ENCODE peak calls at places on chromosomes 7 and 10, in nine cellular contexts. One of them, this sample, is unnamed. For H3K4me1, the result is how much of the 10 kb centered on the place peaks cover.

GRCh38 chr7:25710954-25711353 is 441.0 kb upstream of the NFE2L3 start:
- DNase-seq in tibial artery: no peak
- DNase-seq in CD8-positive, alpha-beta memory T cell: no peak
- DNase-seq in A549: no peak
- DNase-seq in GM23338: no peak
- DNase-seq in colonic mucosa: no peak
- DNase-seq in fibroblast of lung: no peak
- DNase-seq in neuronal stem cell: no peak
- DNase-seq in heart left ventricle: no peak
- DNase-seq in this sample: no peak

GRCh38 chr7:76278540-76278939 is 23.9 kb upstream of the HSPB1 start:
- DNase-seq in tibial artery: no peak
- DNase-seq in CD8-positive, alpha-beta memory T cell: no peak
- DNase-seq in A549: peak
- DNase-seq in GM23338: peak
- DNase-seq in colonic mucosa: no peak
- DNase-seq in fibroblast of lung: peak
- DNase-seq in neuronal stem cell: no peak
- DNase-seq in heart left ventricle: no peak
- DNase-seq in this sample: no peak

GRCh38 chr7:115271332-115272235 is 349.7 kb downstream of the MDFIC start:
- DNase-seq in tibial artery: no peak
- DNase-seq in CD8-positive, alpha-beta memory T cell: no peak
- DNase-seq in A549: no peak
- DNase-seq in GM23338: no peak
- DNase-seq in colonic mucosa: no peak
- DNase-seq in fibroblast of lung: peak
- DNase-seq in neuronal stem cell: no peak
- DNase-seq in heart left ventricle: no peak
- DNase-seq in this sample: no peak

GRCh38 chr10:125775491-125776106 is at the start of gene MMP21:
- DNase-seq in tibial artery: no peak
- DNase-seq in CD8-positive, alpha-beta memory T cell: no peak
- DNase-seq in A549: no peak
- DNase-seq in GM23338: no peak
- DNase-seq in colonic mucosa: no peak
- DNase-seq in fibroblast of lung: no peak
- DNase-seq in neuronal stem cell: no peak
- DNase-seq in heart left ventricle: no peak
- DNase-seq in this sample: no peak

GRCh38 chr7:24401628-24402593 is 117.9 kb downstream of the NPY start:
- DNase-seq in tibial artery: no peak
- DNase-seq in CD8-positive, alpha-beta memory T cell: no peak
- DNase-seq in A549: peak
- DNase-seq in GM23338: no peak
- DNase-seq in colonic mucosa: no peak
- DNase-seq in fibroblast of lung: peak
- DNase-seq in neuronal stem cell: no peak
- DNase-seq in heart left ventricle: no peak
- DNase-seq in this sample: peak

GRCh38 chr7:19851504-19851903 is 78.1 kb upstream of the TMEM196 start:
- DNase-seq in tibial artery: no peak
- DNase-seq in CD8-positive, alpha-beta memory T cell: no peak
- DNase-seq in A549: peak
- DNase-seq in GM23338: no peak
- DNase-seq in colonic mucosa: no peak
- DNase-seq in fibroblast of lung: no peak
- DNase-seq in neuronal stem cell: no peak
- DNase-seq in heart left ventricle: no peak
- DNase-seq in this sample: no peak

GRCh38 chr10:110504111-110504735 is 6.5 kb downstream of the DUSP5 start:
- DNase-seq in tibial artery: peak
- DNase-seq in CD8-positive, alpha-beta memory T cell: peak
- DNase-seq in A549: peak
- DNase-seq in GM23338: no peak
- DNase-seq in colonic mucosa: peak
- DNase-seq in fibroblast of lung: peak
- DNase-seq in neuronal stem cell: no peak
- DNase-seq in heart left ventricle: peak
- DNase-seq in this sample: peak

GRCh38 chr7:98284335-98285036 is 3.0 kb downstream of the BRI3 start:
- DNase-seq in tibial artery: peak
- DNase-seq in CD8-positive, alpha-beta memory T cell: no peak
- DNase-seq in A549: peak
- DNase-seq in GM23338: no peak
- DNase-seq in colonic mucosa: peak
- DNase-seq in fibroblast of lung: peak
- DNase-seq in neuronal stem cell: no peak
- DNase-seq in heart left ventricle: peak
- DNase-seq in this sample: no peak

GRCh38 chr7:131098527-131098926 is 229.1 kb upstream of the MKLN1 start:
- DNase-seq in tibial artery: no peak
- DNase-seq in CD8-positive, alpha-beta memory T cell: peak
- DNase-seq in A549: no peak
- DNase-seq in GM23338: peak
- DNase-seq in colonic mucosa: no peak
- DNase-seq in fibroblast of lung: no peak
- DNase-seq in neuronal stem cell: no peak
- DNase-seq in heart left ventricle: no peak
- DNase-seq in this sample: no peak

GRCh38 chr7:92615861-92616260 is 25.7 kb upstream of the FAM133B start:
- DNase-seq in tibial artery: no peak
- DNase-seq in CD8-positive, alpha-beta memory T cell: no peak
- DNase-seq in A549: no peak
- DNase-seq in GM23338: peak
- DNase-seq in colonic mucosa: no peak
- DNase-seq in fibroblast of lung: no peak
- DNase-seq in neuronal stem cell: no peak
- DNase-seq in heart left ventricle: no peak
- DNase-seq in this sample: no peak

GRCh38 chr7:64849924-64850499 is 53.1 kb upstream of the ZNF273 start:
- DNase-seq in tibial artery: no peak
- DNase-seq in CD8-positive, alpha-beta memory T cell: no peak
- DNase-seq in A549: no peak
- DNase-seq in GM23338: no peak
- DNase-seq in colonic mucosa: no peak
- DNase-seq in fibroblast of lung: no peak
- DNase-seq in neuronal stem cell: no peak
- DNase-seq in heart left ventricle: no peak
- DNase-seq in this sample: no peak

GRCh38 chr7:38187794-38188472 is 9.9 kb downstream of the STARD3NL start:
- DNase-seq in tibial artery: no peak
- DNase-seq in CD8-positive, alpha-beta memory T cell: no peak
- DNase-seq in A549: no peak
- DNase-seq in GM23338: no peak
- DNase-seq in colonic mucosa: no peak
- DNase-seq in fibroblast of lung: no peak
- DNase-seq in neuronal stem cell: no peak
- DNase-seq in heart left ventricle: no peak
- DNase-seq in this sample: no peak

GRCh38 chr10:125692932-125693847 is 10.2 kb upstream of the TEX36 start:
- DNase-seq in tibial artery: no peak
- DNase-seq in CD8-positive, alpha-beta memory T cell: no peak
- DNase-seq in A549: no peak
- DNase-seq in GM23338: no peak
- DNase-seq in colonic mucosa: no peak
- DNase-seq in fibroblast of lung: peak
- DNase-seq in neuronal stem cell: no peak
- DNase-seq in heart left ventricle: no peak
- DNase-seq in this sample: no peak

GRCh38 chr10:97778452-97779302 is 6.9 kb upstream of the SFRP5 start:
- DNase-seq in tibial artery: no peak
- DNase-seq in CD8-positive, alpha-beta memory T cell: no peak
- DNase-seq in A549: no peak
- DNase-seq in GM23338: peak
- DNase-seq in colonic mucosa: no peak
- DNase-seq in fibroblast of lung: no peak
- DNase-seq in neuronal stem cell: no peak
- DNase-seq in heart left ventricle: no peak
- DNase-seq in this sample: no peak

GRCh38 chr10:13399236-13399635 is 51.1 kb upstream of the SEPHS1 start:
- DNase-seq in tibial artery: no peak
- DNase-seq in CD8-positive, alpha-beta memory T cell: no peak
- DNase-seq in A549: peak
- DNase-seq in GM23338: no peak
- DNase-seq in colonic mucosa: no peak
- DNase-seq in fibroblast of lung: no peak
- DNase-seq in neuronal stem cell: no peak
- DNase-seq in heart left ventricle: no peak
- DNase-seq in this sample: no peak

GRCh38 chr10:44627591-44628354 is 242.9 kb upstream of the CXCL12 start:
- DNase-seq in tibial artery: no peak
- DNase-seq in CD8-positive, alpha-beta memory T cell: no peak
- DNase-seq in A549: no peak
- DNase-seq in GM23338: peak
- DNase-seq in colonic mucosa: no peak
- DNase-seq in fibroblast of lung: peak
- DNase-seq in neuronal stem cell: no peak
- DNase-seq in heart left ventricle: no peak
- DNase-seq in this sample: no peak

GRCh38 chr7:54995631-54996340 is 23.0 kb upstream of the EGFR start:
- DNase-seq in tibial artery: no peak
- DNase-seq in CD8-positive, alpha-beta memory T cell: no peak
- DNase-seq in A549: peak
- DNase-seq in GM23338: no peak
- DNase-seq in colonic mucosa: peak
- DNase-seq in fibroblast of lung: peak
- DNase-seq in neuronal stem cell: no peak
- DNase-seq in heart left ventricle: no peak
- DNase-seq in this sample: peak

GRCh38 chr10:119206603-119207366 is 586 bp upstream of the GRK5 start:
- DNase-seq in tibial artery: peak
- DNase-seq in CD8-positive, alpha-beta memory T cell: peak
- DNase-seq in A549: peak
- DNase-seq in GM23338: peak
- DNase-seq in colonic mucosa: peak
- DNase-seq in fibroblast of lung: peak
- DNase-seq in neuronal stem cell: peak
- DNase-seq in heart left ventricle: peak
- DNase-seq in this sample: peak

GRCh38 chr10:48251525-48252353 is 22.8 kb downstream of the FRMPD2 start:
- DNase-seq in tibial artery: no peak
- DNase-seq in CD8-positive, alpha-beta memory T cell: no peak
- DNase-seq in A549: no peak
- DNase-seq in GM23338: peak
- DNase-seq in colonic mucosa: peak
- DNase-seq in fibroblast of lung: no peak
- DNase-seq in neuronal stem cell: no peak
- DNase-seq in heart left ventricle: no peak
- DNase-seq in this sample: no peak

DNA sequence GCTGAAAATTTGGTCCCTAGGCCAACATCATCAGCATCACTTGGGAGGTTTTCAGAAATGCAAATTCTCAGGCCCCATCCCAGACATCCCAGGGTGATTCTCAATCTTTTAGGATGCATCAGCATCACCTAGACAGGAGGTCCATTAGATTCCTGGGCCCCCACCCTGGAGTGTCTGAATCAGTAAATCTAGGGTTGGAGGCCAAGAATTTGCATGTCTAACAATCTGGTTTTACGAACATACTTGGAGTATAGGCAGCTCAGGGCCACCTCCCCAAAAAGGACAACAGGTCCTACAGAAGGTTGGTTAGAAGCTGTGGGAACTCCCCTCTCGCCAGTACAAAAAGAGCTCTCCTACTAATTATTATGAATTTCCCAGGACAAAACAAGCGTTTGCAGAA is 15.5 kb downstream of the ZC3HAV1 start:
- DNase-seq in tibial artery: no peak
- DNase-seq in CD8-positive, alpha-beta memory T cell: no peak
- DNase-seq in A549: no peak
- DNase-seq in GM23338: no peak
- DNase-seq in colonic mucosa: no peak
- DNase-seq in fibroblast of lung: no peak
- DNase-seq in neuronal stem cell: no peak
- DNase-seq in heart left ventricle: no peak
- DNase-seq in this sample: no peak
- H3K4me1 ChIP-seq in tibial artery: under half
- H3K4me1 ChIP-seq in CD8-positive, alpha-beta memory T cell: half or more
- H3K4me1 ChIP-seq in A549: under half
- H3K4me1 ChIP-seq in GM23338: under half
- H3K4me1 ChIP-seq in colonic mucosa: under half
- H3K4me1 ChIP-seq in fibroblast of lung: under half
- H3K4me1 ChIP-seq in neuronal stem cell: under half
- H3K4me1 ChIP-seq in heart left ventricle: under half
- H3K4me1 ChIP-seq in this sample: half or more

DNA sequence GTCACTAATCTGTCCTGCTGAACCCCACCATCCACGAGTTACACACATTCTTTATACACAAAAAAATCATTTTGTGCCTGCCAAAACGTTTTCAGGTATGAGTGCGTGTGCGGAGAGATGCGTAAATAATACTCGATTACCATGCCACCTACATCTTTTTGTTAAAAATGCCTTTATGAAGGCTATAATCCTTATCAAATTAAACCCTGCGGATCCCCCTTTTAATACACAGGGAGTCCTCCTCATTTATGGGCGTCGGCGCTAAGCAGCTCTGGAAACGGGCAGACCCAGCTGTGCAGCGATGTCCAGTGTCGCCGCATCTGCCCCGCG is 130.2 kb downstream of the SPAG6 start:
- DNase-seq in tibial artery: no peak
- DNase-seq in CD8-positive, alpha-beta memory T cell: no peak
- DNase-seq in A549: no peak
- DNase-seq in GM23338: no peak
- DNase-seq in colonic mucosa: no peak
- DNase-seq in fibroblast of lung: no peak
- DNase-seq in neuronal stem cell: no peak
- DNase-seq in heart left ventricle: no peak
- DNase-seq in this sample: no peak
- H3K4me1 ChIP-seq in tibial artery: under half
- H3K4me1 ChIP-seq in CD8-positive, alpha-beta memory T cell: under half
- H3K4me1 ChIP-seq in A549: under half
- H3K4me1 ChIP-seq in GM23338: under half
- H3K4me1 ChIP-seq in colonic mucosa: under half
- H3K4me1 ChIP-seq in fibroblast of lung: under half
- H3K4me1 ChIP-seq in neuronal stem cell: under half
- H3K4me1 ChIP-seq in heart left ventricle: under half
- H3K4me1 ChIP-seq in this sample: under half

DNA sequence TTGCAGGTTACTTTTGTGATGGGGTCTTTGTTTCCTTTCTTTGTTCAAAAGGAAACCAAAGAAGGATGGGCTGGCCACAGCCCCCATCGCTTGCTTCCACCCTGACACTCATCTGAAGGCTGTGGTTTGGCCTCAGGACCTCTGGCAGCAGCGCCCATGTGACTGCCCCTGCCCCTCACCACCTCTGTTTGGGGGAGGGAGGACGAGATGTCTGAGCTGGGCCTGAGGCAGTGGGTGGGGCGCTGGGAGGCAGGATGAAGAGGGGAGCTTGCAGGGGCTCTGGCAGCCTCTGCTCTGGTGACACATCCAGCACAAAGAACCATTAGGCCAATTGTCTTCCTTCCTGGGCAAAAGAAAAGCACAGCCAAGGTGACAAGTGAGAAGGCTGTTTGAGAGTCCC is 15.9 kb upstream of the CHST15 start:
- DNase-seq in tibial artery: no peak
- DNase-seq in CD8-positive, alpha-beta memory T cell: no peak
- DNase-seq in A549: no peak
- DNase-seq in GM23338: no peak
- DNase-seq in colonic mucosa: no peak
- DNase-seq in fibroblast of lung: no peak
- DNase-seq in neuronal stem cell: no peak
- DNase-seq in heart left ventricle: no peak
- DNase-seq in this sample: no peak
- H3K4me1 ChIP-seq in tibial artery: under half
- H3K4me1 ChIP-seq in CD8-positive, alpha-beta memory T cell: under half
- H3K4me1 ChIP-seq in A549: under half
- H3K4me1 ChIP-seq in GM23338: under half
- H3K4me1 ChIP-seq in colonic mucosa: under half
- H3K4me1 ChIP-seq in fibroblast of lung: under half
- H3K4me1 ChIP-seq in neuronal stem cell: under half
- H3K4me1 ChIP-seq in heart left ventricle: under half
- H3K4me1 ChIP-seq in this sample: under half

GRCh38 chr10:124625831-124626238 is 118.3 kb downstream of the FAM53B start:
- DNase-seq in tibial artery: no peak
- DNase-seq in CD8-positive, alpha-beta memory T cell: no peak
- DNase-seq in A549: no peak
- DNase-seq in GM23338: no peak
- DNase-seq in colonic mucosa: no peak
- DNase-seq in fibroblast of lung: no peak
- DNase-seq in neuronal stem cell: no peak
- DNase-seq in heart left ventricle: peak
- DNase-seq in this sample: no peak
- H3K4me1 ChIP-seq in tibial artery: under half
- H3K4me1 ChIP-seq in CD8-positive, alpha-beta memory T cell: under half
- H3K4me1 ChIP-seq in A549: under half
- H3K4me1 ChIP-seq in GM23338: under half
- H3K4me1 ChIP-seq in colonic mucosa: under half
- H3K4me1 ChIP-seq in fibroblast of lung: under half
- H3K4me1 ChIP-seq in neuronal stem cell: under half
- H3K4me1 ChIP-seq in heart left ventricle: half or more
- H3K4me1 ChIP-seq in this sample: under half

This sample was measured in CD4-positive, CD25-positive, alpha-beta regulatory T cell.